ENCODE peak calls at places on chromosomes 11 and 22, in ten cellular contexts. A is body of pancreas; V is HepG2; C is right cardiac atrium; B is Right ventricle myocardium inferior; P is activated CD8-positive, alpha-beta memory T cell treated with anti-CD3 and anti-CD28 coated beads, Interleukin-2, amount 10 ng/mL, durations not matched to agents 7 days and 5 days; Y is omental fat pad; J is Right ventricle myocardium superior; F is psoas muscle; L is activated CD4-positive, alpha-beta T cell treated with anti-CD3 and anti-CD28 coated beads for 36 hours. E is an unnamed sample.
A peak's percentile ranks its signal among the peaks of the same experiment; 100 is the strongest.

GRCh38 chr11:39675171-39675570 is 1784.3 kb downstream of the LRRC4C start:
- ATAC-seq in F (no peak), Y (no peak), J (no peak), L (no peak), A (no peak), V (no peak), B (no peak), C (no peak), P (no peak), E (no peak)

GRCh38 chr11:122690292-122690691 is 34.8 kb downstream of the UBASH3B start:
- ATAC-seq in B (no peak), C (no peak), P (peak; percentile 58), A (no peak), Y (no peak), L (peak; percentile 54), J (no peak), V (no peak), F (no peak), E (peak; percentile 39)

GRCh38 chr22:19759459-19759993 is 1.1 kb upstream of the TBX1 start:
- ATAC-seq in C (no peak), J (no peak), F (peak; percentile 8), P (no peak), Y (no peak), V (no peak), A (no peak), B (no peak), L (no peak), E (no peak)

GRCh38 chr11:75159081-75159953 is 8.4 kb downstream of the SLCO2B1 start:
- ATAC-seq in B (no peak), J (no peak), Y (no peak), A (peak; percentile 86), L (no peak), P (no peak), C (no peak), F (no peak), V (peak; percentile 68), E (no peak)

GRCh38 chr11:41306435-41306834 is 153.0 kb downstream of the LRRC4C start:
- ATAC-seq in C (no peak), Y (no peak), B (no peak), J (no peak), P (no peak), F (no peak), A (no peak), V (no peak), L (no peak), E (no peak)

GRCh38 chr22:41557401-41558240 is 3.2 kb upstream of the CSDC2 start:
- ATAC-seq in C (peak; percentile 59), F (no peak), Y (peak; percentile 41), B (peak; percentile 42), J (peak; percentile 26), V (peak; percentile 46), P (peak; percentile 10), A (peak; percentile 49), L (peak; percentile 78), E (peak; percentile 80)

GRCh38 chr11:118002541-118003019 is 16.4 kb downstream of the IL10RA start:
- ATAC-seq in J (peak; percentile 80), A (peak; percentile 52), C (peak; percentile 84), B (peak; percentile 89), Y (peak; percentile 59), L (peak; percentile 67), F (peak; percentile 50), V (no peak), P (peak; percentile 53), E (peak; percentile 70)

GRCh38 chr11:45331839-45332485 is 45.8 kb upstream of the SYT13 start:
- ATAC-seq in L (peak; percentile 19), F (no peak), Y (no peak), A (no peak), C (no peak), V (no peak), B (no peak), J (no peak), P (no peak), E (no peak)

GRCh38 chr11:27317751-27318150 is 45.3 kb downstream of the CCDC34 start:
- ATAC-seq in L (no peak), A (no peak), F (no peak), B (no peak), V (no peak), P (no peak), J (no peak), Y (no peak), C (no peak), E (no peak)

GRCh38 chr11:119195680-119196079 is 10.4 kb downstream of the NHERF4 start:
- ATAC-seq in B (peak; percentile 37), L (no peak), A (peak; percentile 49), C (peak; percentile 87), Y (peak; percentile 77), F (peak; percentile 29), P (no peak), J (peak; percentile 61), V (peak; percentile 87), E (peak; percentile 43)

E was measured in activated T-helper 17 cell treated with anti-CD3 and anti-CD28 coated beads, Interleukin-2, amount 50 U/mL, for 72 hours.